ENCODE peak calls at places on chromosomes 12 and 14, in four cellular contexts. S, B, N and F are unnamed samples.

GRCh38 chr12:94073441-94074051 is 74.8 kb upstream of the PLXNC1 start:
- DNase-seq in B (no peak), S (peak), N (no peak), F (no peak)

GRCh38 chr12:71438670-71439361 is 782 bp upstream of the LGR5 start:
- DNase-seq in B (peak), S (no peak), N (no peak), F (peak)

GRCh38 chr12:124909831-124910560 is 4.5 kb downstream of the UBC start:
- DNase-seq in N (no peak), B (no peak), S (peak), F (no peak)

GRCh38 chr14:52998376-52999010 is 47.6 kb upstream of the FERMT2 start:
- DNase-seq in N (no peak), B (no peak), S (peak), F (no peak)

GRCh38 chr14:67111031-67111430 is 78.2 kb upstream of the GARIN2 start:
- DNase-seq in N (no peak), B (no peak), S (no peak), F (no peak)

GRCh38 chr14:89845346-89845745 is 109.2 kb downstream of the EFCAB11 start:
- DNase-seq in B (no peak), N (no peak), S (peak), F (no peak)

GRCh38 chr14:73221945-73222344 is 15.4 kb upstream of the PAPLN start:
- DNase-seq in N (no peak), B (no peak), S (peak), F (no peak)

GRCh38 chr12:2897418-2897817 is 6.7 kb downstream of the TULP3 start:
- DNase-seq in S (no peak), N (no peak), B (no peak), F (no peak)

GRCh38 chr12:122882908-122883563 is 12.9 kb downstream of the VPS37B start:
- DNase-seq in N (no peak), S (no peak), B (no peak), F (no peak)

GRCh38 chr12:60223242-60223641 is 627.4 kb downstream of the SLC16A7 start:
- DNase-seq in S (no peak), N (no peak), B (no peak), F (no peak)
- H4K5ac ChIP-seq in S (no peak), N (no peak), B (no peak), F (no peak)

DNA sequence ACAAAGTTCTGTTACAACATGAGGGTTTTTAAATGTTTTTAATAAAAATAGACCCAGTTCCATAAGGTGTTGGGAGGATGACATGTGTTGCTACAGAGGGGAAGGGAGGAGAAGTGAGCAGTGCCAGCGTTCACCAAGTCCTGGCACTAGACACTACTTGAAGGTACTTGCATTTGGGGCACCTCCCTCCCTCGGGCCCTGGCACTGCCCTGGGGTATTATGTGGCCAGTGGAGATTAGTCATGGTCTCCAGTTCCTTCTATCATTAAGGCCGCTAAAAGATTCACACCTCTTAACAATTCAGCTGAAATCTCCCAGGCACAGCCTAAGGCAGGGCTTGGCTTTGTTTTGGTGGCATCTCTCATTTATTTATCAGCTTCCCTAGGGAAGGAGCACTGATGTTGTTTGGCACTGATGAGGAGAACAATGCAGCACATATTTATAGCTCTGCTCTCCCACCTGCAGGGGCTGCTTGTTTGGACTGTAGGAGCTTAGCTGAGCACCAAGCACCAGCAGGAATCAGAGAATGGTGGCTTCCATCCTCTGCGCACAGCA is 155.5 kb upstream of the NTF3 start:
- DNase-seq in N (no peak), B (no peak), S (no peak), F (peak)
- H2AK5ac ChIP-seq in N (no peak), B (no peak), S (no peak), F (no peak)

GRCh38 chr14:88551936-88552565 is 2.8 kb downstream of the PTPN21 start:
- DNase-seq in B (peak), N (peak), S (peak), F (peak)
- H4K5ac ChIP-seq in B (no peak), N (no peak), S (peak), F (no peak)

DNA sequence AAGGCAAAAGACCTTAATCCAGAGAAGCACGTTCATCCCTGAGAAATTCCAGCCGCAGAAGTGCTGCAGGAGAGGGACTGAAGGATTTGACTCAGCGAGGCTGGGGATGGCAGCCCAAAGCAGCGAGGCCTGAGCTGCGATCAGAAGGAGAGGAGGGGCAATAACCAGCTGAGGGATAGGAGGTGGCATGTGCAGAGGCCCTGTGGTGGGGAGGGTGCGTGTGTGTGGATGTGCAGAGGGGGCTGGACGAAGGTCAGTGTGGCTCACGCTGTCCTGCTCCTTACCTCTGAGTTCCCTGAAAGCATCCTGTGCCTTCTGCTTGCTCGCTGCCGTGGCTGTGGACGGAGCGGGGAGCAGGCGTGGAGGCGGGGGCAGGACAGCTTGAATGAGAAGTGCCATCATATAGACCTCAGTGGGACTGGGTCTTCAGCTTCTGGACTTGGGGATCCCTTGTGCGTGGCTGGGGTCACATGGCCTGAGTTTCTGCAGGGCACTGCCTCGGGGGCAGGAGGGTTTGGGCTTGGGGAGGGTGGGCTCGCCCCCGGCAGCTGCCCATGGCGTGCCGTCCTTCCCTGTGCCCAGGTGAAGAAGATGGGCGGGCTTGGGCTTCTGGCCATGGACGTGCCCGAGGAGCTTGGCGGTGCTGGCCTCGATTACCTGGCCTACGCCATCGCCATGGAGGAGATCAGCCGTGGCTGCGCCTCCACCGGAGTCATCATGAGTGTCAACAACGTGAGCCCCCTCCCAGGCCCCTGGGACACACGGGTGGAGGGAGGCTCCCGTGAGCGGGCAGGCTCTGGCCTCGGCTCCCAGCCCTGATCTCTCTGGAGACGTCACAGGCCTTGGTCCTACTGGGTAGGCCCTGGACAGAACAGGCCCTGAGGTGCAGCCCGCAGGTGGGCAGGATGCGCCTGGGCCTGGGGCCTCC is 11.0 kb downstream of the ACADS start:
- DNase-seq in S (no peak), N (no peak), B (no peak), F (no peak)
- H2AK5ac ChIP-seq in S (no peak), N (peak), B (no peak), F (no peak)

DNA sequence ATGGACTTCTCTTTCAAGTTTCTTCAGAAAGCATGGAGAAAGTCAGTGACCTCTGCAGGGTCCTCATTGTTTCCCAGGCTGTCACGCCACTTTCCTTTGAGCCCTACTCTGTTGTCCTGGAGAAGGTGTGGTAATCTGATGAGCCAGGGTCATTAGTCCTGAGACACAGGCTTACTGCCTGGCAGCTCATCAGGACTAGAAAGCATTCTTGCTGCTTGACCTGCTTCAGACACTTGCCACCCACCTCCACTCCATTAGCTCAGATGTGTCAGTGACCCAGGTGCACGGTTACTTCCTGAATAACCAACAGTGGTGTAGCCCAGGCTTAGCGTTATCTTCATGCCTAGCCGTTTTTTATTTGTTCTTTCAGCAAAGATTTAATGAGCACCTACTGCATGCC is 93.9 kb downstream of the FGD4 start:
- DNase-seq in S (no peak), B (no peak), N (no peak), F (peak)
- H4K5ac ChIP-seq in S (no peak), B (no peak), N (no peak), F (no peak)

GRCh38 chr12:65419284-65420072 is 141.0 kb downstream of the MSRB3 start:
- DNase-seq in N (no peak), B (no peak), S (no peak), F (no peak)
- H2AK5ac ChIP-seq in N (no peak), B (no peak), S (peak), F (no peak)

DNA sequence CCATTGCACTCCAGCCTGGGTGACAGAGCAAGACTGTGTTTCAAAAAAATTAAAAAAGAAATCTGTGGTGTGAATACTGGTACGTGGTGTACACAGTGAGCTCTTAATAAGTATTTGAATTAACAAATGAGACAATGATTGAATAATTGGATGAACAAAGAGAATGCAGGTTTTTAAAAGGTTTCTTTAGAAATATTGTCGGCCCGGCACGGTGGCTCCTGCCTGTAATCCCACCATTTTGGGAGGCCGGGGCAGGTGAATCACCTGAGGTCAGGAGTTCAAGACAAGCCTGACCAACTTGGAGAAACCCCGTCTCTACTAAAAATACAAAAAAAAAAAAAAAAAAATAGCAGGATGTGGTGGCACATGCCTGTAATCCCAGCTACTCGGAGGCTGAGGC is 6.6 kb downstream of the HIF1A start:
- DNase-seq in N (no peak), B (no peak), S (no peak), F (no peak)
- H4K5ac ChIP-seq in N (no peak), B (no peak), S (no peak), F (no peak)

DNA sequence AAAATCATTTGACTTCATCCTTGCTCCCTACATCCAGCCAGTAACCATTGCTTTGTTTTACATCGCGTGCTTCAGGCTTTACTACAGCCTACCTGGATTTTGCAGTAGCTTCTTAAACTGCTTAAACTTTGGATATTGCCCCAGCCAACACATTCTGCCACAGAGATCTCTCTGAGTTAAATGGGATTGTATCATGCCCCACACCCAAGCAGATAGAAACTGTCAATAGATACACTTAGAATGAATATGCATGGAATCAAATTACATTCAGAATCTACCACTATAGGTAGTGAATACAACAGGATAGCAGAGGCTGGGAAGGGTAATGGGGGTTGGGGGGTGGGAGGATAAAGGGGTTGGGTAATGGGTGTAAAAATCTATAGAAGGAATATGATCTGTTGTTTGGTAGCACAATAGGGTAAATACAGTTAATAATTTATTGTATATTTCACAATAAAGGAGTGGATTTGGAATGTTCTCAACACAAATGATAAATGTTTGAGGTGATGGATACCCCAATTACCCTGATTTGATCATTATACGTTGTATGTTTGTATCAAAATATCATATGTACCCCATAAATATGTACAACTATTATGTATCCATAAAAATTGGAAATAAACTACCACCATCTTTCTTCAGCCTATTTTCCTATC is 2.7 kb upstream of the MYRFL start:
- DNase-seq in S (no peak), N (no peak), B (no peak), F (no peak)
- H2AK5ac ChIP-seq in S (no peak), N (no peak), B (no peak), F (no peak)